ENCODE peak calls at places on chromosomes 5 and 9, in nine cellular contexts. L, R, V, Y, F, W, P, A and H are unnamed samples.

GRCh38 chr5:129912601-129913000 is 8.3 kb downstream of the CHSY3 start:
- DNase-seq in L (no peak), R (no peak), V (no peak), Y (no peak), F (no peak), W (no peak), P (no peak), A (no peak), H (no peak)

GRCh38 chr9:28699632-28700031 is 1126.4 kb upstream of the C9orf72 start:
- DNase-seq in L (no peak), R (no peak), V (no peak), Y (no peak), F (no peak), W (no peak), P (no peak), A (no peak), H (no peak)

GRCh38 chr9:93116049-93116961 is 17.7 kb downstream of the NINJ1 start:
- DNase-seq in L (no peak), R (peak; percentile 90), V (peak; percentile 95), Y (peak; percentile 58), F (peak; percentile 68), W (no peak), P (no peak), A (no peak), H (no peak)

GRCh38 chr9:137136261-137136925 is 2.6 kb upstream of the GRIN1 start:
- DNase-seq in L (no peak), R (no peak), V (no peak), Y (no peak), F (no peak), W (no peak), P (no peak), A (no peak), H (no peak)

GRCh38 chr5:176596689-176597416 is 13.1 kb downstream of the GPRIN1 start:
- DNase-seq in L (no peak), R (peak; percentile 35), V (peak; percentile 48), Y (no peak), F (peak; percentile 43), W (peak; percentile 47), P (peak; percentile 70), A (no peak), H (no peak)

GRCh38 chr5:56827043-56827442 is 11.7 kb downstream of the MAP3K1 start:
- DNase-seq in L (no peak), R (no peak), V (no peak), Y (no peak), F (no peak), W (no peak), P (peak; percentile 30), A (no peak), H (no peak)

GRCh38 chr5:174172104-174172965 is 126.8 kb downstream of the NSG2 start:
- DNase-seq in L (no peak), R (no peak), V (no peak), Y (no peak), F (no peak), W (no peak), P (no peak), A (no peak), H (no peak)

GRCh38 chr9:107952773-107953172 is 463.2 kb upstream of the KLF4 start:
- DNase-seq in L (no peak), R (no peak), V (no peak), Y (no peak), F (no peak), W (no peak), P (no peak), A (no peak), H (no peak)

GRCh38 chr5:168104811-168105481 is 186.5 kb upstream of the WWC1 start:
- DNase-seq in L (no peak), R (no peak), V (no peak), Y (no peak), F (no peak), W (no peak), P (no peak), A (no peak), H (no peak)

GRCh38 chr9:132579427-132579798 is 3.0 kb upstream of the BARHL1 start:
- DNase-seq in L (no peak), R (no peak), V (no peak), Y (no peak), F (no peak), W (no peak), P (no peak), A (no peak), H (no peak)

GRCh38 chr9:79384091-79384490 is 187.7 kb upstream of the TLE4 start:
- DNase-seq in L (no peak), R (no peak), V (no peak), Y (no peak), F (no peak), W (no peak), P (no peak), A (no peak), H (no peak)

GRCh38 chr5:175022286-175022685 is 297.9 kb downstream of the MSX2 start:
- DNase-seq in L (no peak), R (no peak), V (no peak), Y (no peak), F (no peak), W (no peak), P (no peak), A (no peak), H (no peak)

GRCh38 chr9:18666987-18667772 is 193.2 kb downstream of the ADAMTSL1 start:
- DNase-seq in L (no peak), R (no peak), V (no peak), Y (no peak), F (no peak), W (no peak), P (no peak), A (no peak), H (no peak)

GRCh38 chr5:56415356-56415765 is 182.2 kb upstream of the ANKRD55 start:
- DNase-seq in L (no peak), R (peak; percentile 82), V (peak; percentile 61), Y (peak; percentile 53), F (no peak), W (no peak), P (no peak), A (no peak), H (peak; percentile 97)

GRCh38 chr5:124634228-124634819 is 112.1 kb downstream of the ZNF608 start:
- DNase-seq in L (no peak), R (peak; percentile 95), V (no peak), Y (no peak), F (no peak), W (no peak), P (no peak), A (no peak), H (no peak)

GRCh38 chr5:44426944-44427343 is 37.7 kb upstream of the FGF10 start:
- DNase-seq in L (no peak), R (no peak), V (no peak), Y (no peak), F (no peak), W (no peak), P (no peak), A (no peak), H (no peak)

GRCh38 chr5:127084656-127085055 is 11.4 kb upstream of the C5orf63 start:
- DNase-seq in L (no peak), R (no peak), V (no peak), Y (no peak), F (no peak), W (no peak), P (no peak), A (no peak), H (no peak)

GRCh38 chr9:71590362-71590761 is 178.0 kb downstream of the CEMIP2 start:
- DNase-seq in L (no peak), R (no peak), V (no peak), Y (no peak), F (no peak), W (no peak), P (no peak), A (no peak), H (no peak)